ENCODE peak calls at places on chromosomes 4 and X, in eight cellular contexts. Z, T, M, I, Y, G, O and L are unnamed samples.

GRCh38 chrX:2442694-2443093 is 58.1 kb downstream of the DHRSX start:
- DNase-seq in O (no peak), T (no peak), M (no peak), I (no peak), Y (no peak), G (no peak), Z (no peak), L (no peak)

GRCh38 chrX:21940356-21940829 is at the start of gene SMS:
- DNase-seq in Y (peak), M (peak), T (peak), I (peak), O (peak), G (peak), Z (no peak), L (peak)

GRCh38 chrX:154488336-154489075 is 1.9 kb downstream of the SLC10A3 start:
- DNase-seq in Z (no peak), G (no peak), M (no peak), Y (no peak), O (no peak), T (no peak), I (no peak), L (no peak)

GRCh38 chrX:153714256-153714655 is 9.9 kb downstream of the BCAP31 start:
- DNase-seq in M (no peak), G (no peak), O (no peak), T (no peak), I (no peak), Y (no peak), Z (no peak), L (no peak)

GRCh38 chr4:37517326-37517725 is 168.8 kb downstream of the RELL1 start:
- DNase-seq in T (no peak), M (no peak), Y (no peak), G (no peak), Z (no peak), I (no peak), O (no peak), L (no peak)

GRCh38 chr4:94974773-94975172 is 217.0 kb downstream of the BMPR1B start:
- DNase-seq in I (no peak), Y (no peak), O (no peak), T (no peak), Z (no peak), G (no peak), M (no peak), L (peak)

GRCh38 chr4:156558365-156559025 is 413.1 kb downstream of the PDGFC start:
- DNase-seq in Y (no peak), Z (no peak), I (no peak), G (no peak), M (no peak), O (no peak), T (no peak), L (no peak)

GRCh38 chr4:153651961-153652784 is 31.9 kb upstream of the TLR2 start:
- DNase-seq in I (no peak), Y (no peak), Z (no peak), G (no peak), T (no peak), M (no peak), O (no peak), L (peak)

GRCh38 chr4:140330311-140330900 is 43.0 kb upstream of the SCOC start:
- DNase-seq in I (no peak), O (no peak), T (no peak), Y (no peak), G (no peak), Z (no peak), M (no peak), L (no peak)

GRCh38 chr4:114905017-114905416 is 208.4 kb downstream of the NDST4 start:
- DNase-seq in Z (no peak), I (no peak), T (no peak), M (no peak), Y (no peak), O (no peak), G (no peak), L (no peak)

GRCh38 chr4:140645614-140646412 is 77.1 kb upstream of the UCP1 start:
- DNase-seq in G (no peak), M (no peak), Z (no peak), I (peak), T (no peak), O (no peak), Y (no peak), L (no peak)

GRCh38 chrX:119887721-119888425 is 7.8 kb upstream of the AKAP14 start:
- DNase-seq in T (peak), Y (peak), O (peak), I (peak), G (peak), Z (peak), M (no peak), L (peak)

GRCh38 chrX:128106630-128107029 is 54.4 kb upstream of the ACTRT1 start:
- DNase-seq in M (no peak), T (no peak), Z (no peak), I (no peak), Y (no peak), G (no peak), O (no peak), L (no peak)

GRCh38 chr4:127829014-127829413 is 46.9 kb downstream of the HSPA4L start:
- DNase-seq in G (no peak), M (no peak), Y (no peak), T (no peak), O (no peak), I (no peak), Z (no peak), L (no peak)

GRCh38 chr4:98950925-98951324 is 22.0 kb upstream of the EIF4E start:
- DNase-seq in O (no peak), I (no peak), M (no peak), G (no peak), Z (no peak), Y (no peak), T (no peak), L (no peak)

GRCh38 chr4:162582180-162582579 is 418.4 kb upstream of the FSTL5 start:
- DNase-seq in Z (no peak), O (no peak), T (no peak), Y (no peak), M (no peak), G (no peak), I (no peak), L (no peak)

GRCh38 chr4:46329118-46329976 is 60.6 kb downstream of the GABRA2 start:
- DNase-seq in G (no peak), O (no peak), T (no peak), M (no peak), Z (no peak), Y (no peak), I (no peak), L (no peak)

GRCh38 chr4:179307297-179308136 is 1865.3 kb upstream of the AGA start:
- DNase-seq in Y (no peak), O (no peak), M (no peak), G (no peak), I (no peak), T (no peak), Z (no peak), L (peak)

GRCh38 chr4:95095352-95095974 is 337.7 kb downstream of the BMPR1B start:
- DNase-seq in I (no peak), O (no peak), Z (no peak), T (no peak), Y (no peak), G (no peak), M (no peak), L (peak)

GRCh38 chrX:477441-478012 is 90.8 kb upstream of the PPP2R3B start:
- DNase-seq in G (no peak), Y (no peak), I (no peak), M (no peak), O (no peak), T (no peak), Z (no peak), L (no peak)

GRCh38 chr4:52051213-52051614 is at the start of gene SPATA18:
- DNase-seq in O (peak), Z (no peak), Y (peak), M (no peak), I (peak), T (no peak), G (peak), L (no peak)

GRCh38 chr4:123701046-123701445 is 304.5 kb downstream of the SPRY1 start:
- DNase-seq in Y (no peak), M (no peak), I (no peak), G (no peak), O (no peak), T (no peak), Z (no peak), L (no peak)

GRCh38 chr4:16897991-16898827 is at the start of gene LDB2:
- DNase-seq in I (peak), T (no peak), G (peak), Y (peak), O (no peak), M (no peak), Z (no peak), L (peak)

GRCh38 chrX:100477949-100478348 is 67.9 kb upstream of the PCDH19 start:
- DNase-seq in I (no peak), G (no peak), O (no peak), Z (no peak), Y (no peak), M (no peak), T (no peak), L (no peak)

GRCh38 chr4:150679018-150679766 is 97.2 kb downstream of the MAB21L2 start:
- DNase-seq in Z (no peak), I (no peak), G (no peak), O (no peak), Y (no peak), T (no peak), M (no peak), L (no peak)

GRCh38 chr4:52260507-52261302 is 209.6 kb downstream of the SPATA18 start:
- DNase-seq in M (no peak), O (no peak), G (no peak), I (peak), Z (no peak), T (no peak), Y (no peak), L (no peak)

GRCh38 chr4:84401669-84402068 is 97.4 kb downstream of the NKX6-1 start:
- DNase-seq in G (no peak), I (no peak), M (no peak), O (no peak), Y (no peak), T (no peak), Z (no peak), L (no peak)

GRCh38 chr4:152843476-152844107 is 63.8 kb downstream of the ARFIP1 start:
- DNase-seq in O (peak), Z (no peak), T (no peak), Y (no peak), I (no peak), G (no peak), M (no peak), L (no peak)